ENCODE peak calls at places on chromosomes 12 and 14, in seven cellular contexts. W is esophagus squamous epithelium, Y is A549, R is right lobe of liver, I is DND-41, K is body of pancreas, Q is IMR-90. T is an unnamed sample. For H3K9me3, the result is how much of the 10 kb centered on the place peaks cover.

GRCh38 chr14:42556551-42556950 is 949.9 kb downstream of the LRFN5 start:
- DNase-seq in R (no peak), Q (no peak), Y (no peak), K (no peak), I (no peak), W (no peak), T (no peak)

GRCh38 chr14:99047436-99048110 is 224.4 kb downstream of the BCL11B start:
- DNase-seq in W (no peak), R (peak), Y (no peak), Q (no peak), I (no peak), K (no peak), T (no peak)

GRCh38 chr14:85415015-85415712 is 114.8 kb upstream of the FLRT2 start:
- DNase-seq in Y (peak), I (no peak), Q (peak), K (peak), R (no peak), W (no peak), T (no peak)

GRCh38 chr14:104362761-104363605 is 216.6 kb upstream of the C14orf180 start:
- DNase-seq in K (no peak), Q (no peak), I (no peak), Y (no peak), R (peak), W (no peak), T (no peak)

GRCh38 chr14:89121961-89122675 is 294.9 kb downstream of the FOXN3 start:
- DNase-seq in Y (no peak), R (no peak), I (no peak), Q (no peak), W (no peak), K (no peak), T (no peak)

GRCh38 chr12:78584695-78585094 is 279.9 kb upstream of the SYT1 start:
- DNase-seq in W (no peak), Q (peak), K (no peak), R (peak), I (no peak), Y (no peak), T (no peak)

GRCh38 chr12:64608901-64609542 is 1.3 kb upstream of the RASSF3 start:
- DNase-seq in Y (peak), W (no peak), K (peak), I (no peak), R (no peak), Q (peak), T (peak)

GRCh38 chr12:96495841-96496545 is 6.6 kb downstream of the CFAP54 start:
- DNase-seq in W (no peak), Q (no peak), K (no peak), R (no peak), Y (no peak), I (no peak), T (no peak)

GRCh38 chr12:99005601-99006000 is 360.5 kb downstream of the APAF1 start:
- DNase-seq in K (no peak), I (no peak), W (no peak), Y (no peak), R (no peak), Q (no peak), T (no peak)

GRCh38 chr12:118034429-118035193 is 18.1 kb downstream of the RFC5 start:
- DNase-seq in Y (no peak), K (peak), R (no peak), Q (peak), I (no peak), W (no peak), T (no peak)

GRCh38 chr12:88868062-88868461 is 287.8 kb upstream of the KITLG start:
- DNase-seq in W (no peak), Q (peak), I (no peak), Y (no peak), K (no peak), R (no peak), T (no peak)

GRCh38 chr12:57097554-57097835 is 8.6 kb downstream of the NAB2 start:
- DNase-seq in R (no peak), Y (no peak), I (no peak), Q (no peak), K (no peak), W (no peak), T (no peak)

DNA sequence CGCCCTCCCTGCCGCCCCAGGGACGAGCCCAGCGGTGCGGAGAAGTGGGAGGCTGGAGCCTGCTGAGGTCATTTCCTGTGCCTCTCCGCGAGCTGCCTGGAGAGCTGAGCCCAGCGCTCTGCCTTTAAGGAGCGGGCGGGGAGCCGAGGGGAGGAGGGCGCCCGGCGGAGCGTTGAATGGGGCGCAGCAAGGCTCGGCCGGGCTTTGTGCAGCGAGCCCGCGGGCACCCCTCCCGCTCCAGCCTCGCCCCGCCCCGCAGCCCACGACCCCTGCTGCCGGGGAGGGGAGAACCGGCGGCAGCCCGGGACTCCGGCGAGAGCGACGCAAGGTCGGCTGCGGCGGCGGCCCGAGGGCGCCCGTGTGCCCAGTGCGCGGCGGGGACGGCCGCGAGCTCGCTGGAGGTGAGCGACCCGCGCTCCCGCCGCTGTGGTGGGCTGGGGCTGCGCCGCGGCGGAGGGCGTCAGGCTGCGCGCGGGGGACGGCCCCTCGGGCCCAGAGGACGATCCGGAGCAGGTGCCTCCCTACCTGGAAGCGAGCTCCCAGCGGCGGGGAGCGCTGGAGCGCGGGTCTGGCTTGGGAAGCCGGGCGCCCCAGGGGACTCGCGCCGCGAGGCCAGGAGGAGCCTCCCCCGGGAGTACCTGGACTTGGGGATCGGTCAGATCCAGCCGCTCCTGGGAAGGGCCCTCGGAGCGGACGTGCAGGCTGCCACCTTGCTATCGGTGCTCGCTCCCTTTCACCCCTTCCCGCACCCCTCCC is at the start of gene PLEKHH1:
- DNase-seq in Y (peak), W (no peak), I (peak), R (peak), K (peak), Q (peak), T (no peak)
- TF ChIP-seq CTCF in Y (no peak), W (no peak), I (no peak), R (no peak), K (no peak), Q (no peak), T (no peak)

GRCh38 chr12:120474092-120474960 is 4.8 kb upstream of the SRSF9 start:
- DNase-seq in K (peak), Q (peak), R (no peak), W (no peak), Y (peak), I (no peak), T (no peak)
- H3K27ac ChIP-seq in K (no peak), Q (no peak), R (no peak), W (peak), Y (no peak), I (no peak), T (no peak)

GRCh38 chr14:29016050-29016900 is 249.7 kb downstream of the FOXG1 start:
- DNase-seq in I (peak), Q (peak), K (peak), R (peak), Y (no peak), W (no peak), T (no peak)
- H3K9me3 ChIP-seq in I (under half), Q (under half), K (under half), R (under half), Y (under half), W (under half), T (under half)

GRCh38 chr12:12206776-12207388 is 60.0 kb downstream of the LRP6 start:
- DNase-seq in K (no peak), Y (no peak), I (no peak), Q (no peak), R (peak), W (no peak), T (no peak)

GRCh38 chr12:12201274-12201758 is 65.5 kb downstream of the LRP6 start:
- DNase-seq in Y (no peak), W (no peak), R (no peak), I (no peak), K (no peak), Q (peak), T (no peak)

GRCh38 chr12:12200363-12200762 is 66.5 kb downstream of the LRP6 start:
- DNase-seq in Y (no peak), R (no peak), I (no peak), W (no peak), Q (no peak), K (no peak), T (no peak)

GRCh38 chr12:12202105-12202504 is 64.7 kb downstream of the LRP6 start:
- DNase-seq in Q (no peak), K (no peak), W (no peak), Y (no peak), R (no peak), I (no peak), T (no peak)

DNA sequence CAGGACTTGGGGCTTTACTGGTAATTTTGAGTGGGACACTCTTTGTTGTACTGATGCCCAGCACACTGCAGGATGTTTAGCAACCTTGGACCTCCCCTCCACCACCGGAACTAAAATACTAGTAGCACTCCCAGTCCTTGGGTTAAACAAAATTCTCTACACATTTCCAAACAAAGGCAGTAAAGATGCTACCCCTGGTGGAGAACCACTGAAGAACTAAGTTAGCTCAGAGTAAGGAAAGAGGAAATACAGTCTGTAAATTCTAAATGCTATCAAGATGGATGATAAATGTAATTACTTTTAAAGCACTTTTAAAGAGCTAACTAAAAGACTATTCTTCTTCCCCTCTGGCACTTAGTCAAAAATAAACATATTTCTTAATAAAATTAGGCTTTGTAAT is 64.1 kb downstream of the LRP6 start:
- DNase-seq in K (no peak), W (no peak), Y (no peak), R (no peak), Q (no peak), I (no peak), T (no peak)
- TF ChIP-seq CTCF in K (no peak), W (no peak), Y (no peak), R (no peak), Q (no peak), I (no peak), T (no peak)

T was measured in CD4-positive, alpha-beta T cell.